ENCODE peak calls at places on chromosomes 6 and 20, in ten cellular contexts. U, W, O, F, C, I, E, A, H and K are unnamed samples.

GRCh38 chr6:109236140-109237081 is 141.1 kb downstream of the CEP57L1 start:
- DNase-seq in U (peak), W (peak), O (no peak), F (no peak), C (peak), I (peak), E (peak), A (no peak), H (no peak), K (no peak)

GRCh38 chr6:152701081-152701862 is 3.6 kb downstream of the MYCT1 start:
- DNase-seq in U (no peak), W (no peak), O (no peak), F (peak), C (no peak), I (no peak), E (no peak), A (no peak), H (no peak), K (no peak)

GRCh38 chr20:16491277-16491912 is 81.9 kb downstream of the KIF16B start:
- DNase-seq in U (no peak), W (no peak), O (no peak), F (no peak), C (no peak), I (peak), E (no peak), A (no peak), H (no peak), K (no peak)

GRCh38 chr6:122494665-122495272 is 23.2 kb upstream of the SERINC1 start:
- DNase-seq in U (no peak), W (no peak), O (no peak), F (no peak), C (no peak), I (no peak), E (no peak), A (no peak), H (no peak), K (no peak)

GRCh38 chr20:644692-645317 is 8.2 kb downstream of the SRXN1 start:
- DNase-seq in U (no peak), W (no peak), O (no peak), F (no peak), C (no peak), I (no peak), E (no peak), A (peak), H (no peak), K (no peak)

GRCh38 chr6:82571431-82571830 is 207.8 kb downstream of the TPBG start:
- DNase-seq in U (no peak), W (no peak), O (no peak), F (no peak), C (no peak), I (no peak), E (no peak), A (no peak), H (no peak), K (no peak)

GRCh38 chr6:69973138-69973537 is 106.8 kb downstream of the COL19A1 start:
- DNase-seq in U (no peak), W (no peak), O (no peak), F (no peak), C (no peak), I (no peak), E (no peak), A (no peak), H (no peak), K (no peak)

GRCh38 chr20:38867062-38867359 is 59.2 kb upstream of the FAM83D start:
- DNase-seq in U (no peak), W (no peak), O (no peak), F (no peak), C (no peak), I (no peak), E (no peak), A (no peak), H (no peak), K (no peak)

GRCh38 chr6:48472535-48472934 is 361.5 kb upstream of the PTCHD4 start:
- DNase-seq in U (no peak), W (no peak), O (no peak), F (no peak), C (no peak), I (no peak), E (no peak), A (no peak), H (no peak), K (no peak)